ENCODE peak calls at places on chromosomes 12 and 14, in four cellular contexts. One of them, this sample, is unnamed.

GRCh38 chr14:68968721-68969120 is 10.4 kb downstream of the ACTN1 start:
- DNase-seq in HCT116: no peak
- DNase-seq in Panc1: no peak
- DNase-seq in K562: no peak
- DNase-seq in this sample: no peak

GRCh38 chr12:88546851-88547250 is 33.4 kb downstream of the KITLG start:
- DNase-seq in HCT116: no peak
- DNase-seq in Panc1: no peak
- DNase-seq in K562: no peak
- DNase-seq in this sample: no peak

GRCh38 chr14:48546996-48547395 is 871.6 kb upstream of the MDGA2 start:
- DNase-seq in HCT116: no peak
- DNase-seq in Panc1: no peak
- DNase-seq in K562: no peak
- DNase-seq in this sample: no peak

GRCh38 chr12:57106021-57106708 is 5.0 kb downstream of the STAT6 start:
- DNase-seq in HCT116: no peak
- DNase-seq in Panc1: no peak
- DNase-seq in K562: no peak
- DNase-seq in this sample: no peak

GRCh38 chr12:102439391-102440108 is 40.8 kb downstream of the IGF1 start:
- DNase-seq in HCT116: no peak
- DNase-seq in Panc1: no peak
- DNase-seq in K562: no peak
- DNase-seq in this sample: no peak

GRCh38 chr12:100372846-100373245 is 16.0 kb downstream of the SLC17A8 start:
- DNase-seq in HCT116: no peak
- DNase-seq in Panc1: no peak
- DNase-seq in K562: no peak
- DNase-seq in this sample: no peak

GRCh38 chr14:89386214-89386886 is 30.7 kb downstream of the FOXN3 start:
- DNase-seq in HCT116: no peak
- DNase-seq in Panc1: no peak
- DNase-seq in K562: no peak
- DNase-seq in this sample: no peak

GRCh38 chr12:47120736-47121135 is 41.0 kb upstream of the AMIGO2 start:
- DNase-seq in HCT116: no peak
- DNase-seq in Panc1: no peak
- DNase-seq in K562: no peak
- DNase-seq in this sample: no peak

GRCh38 chr12:461425-461824 is 1.7 kb downstream of the B4GALNT3 start:
- DNase-seq in HCT116: no peak
- DNase-seq in Panc1: no peak
- DNase-seq in K562: no peak
- DNase-seq in this sample: peak

GRCh38 chr12:131002271-131002670 is 48.6 kb downstream of the ADGRD1 start:
- DNase-seq in HCT116: no peak
- DNase-seq in Panc1: no peak
- DNase-seq in K562: no peak
- DNase-seq in this sample: no peak

GRCh38 chr12:122427403-122427802 is 4.9 kb upstream of the CLIP1 start:
- DNase-seq in HCT116: no peak
- DNase-seq in Panc1: no peak
- DNase-seq in K562: no peak
- DNase-seq in this sample: no peak

GRCh38 chr12:82057770-82058169 is 298.6 kb upstream of the PPFIA2 start:
- DNase-seq in HCT116: peak
- DNase-seq in Panc1: no peak
- DNase-seq in K562: no peak
- DNase-seq in this sample: no peak

GRCh38 chr12:8145754-8146415 is 10.9 kb upstream of the ZNF705A start:
- DNase-seq in HCT116: no peak
- DNase-seq in Panc1: no peak
- DNase-seq in K562: no peak
- DNase-seq in this sample: no peak

DNA sequence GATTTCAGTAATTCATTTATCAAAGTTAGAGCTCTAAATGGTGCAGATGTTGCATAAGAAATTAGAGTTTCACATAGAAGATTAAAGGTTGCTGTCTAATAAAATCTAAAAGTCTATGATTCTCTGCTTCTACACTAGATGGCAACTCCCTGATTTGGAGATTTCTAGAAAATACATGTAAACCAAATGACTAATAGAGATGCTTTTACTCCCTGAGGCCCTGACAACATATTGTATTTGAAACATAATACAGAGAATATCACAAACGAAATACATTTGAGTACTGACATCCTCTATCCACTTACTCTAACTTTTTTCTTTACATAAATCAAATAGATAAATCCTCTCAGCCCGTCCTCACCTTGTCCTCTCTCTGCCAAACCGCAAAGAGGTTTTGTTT is 91.4 kb downstream of the KCNA5 start:
- DNase-seq in HCT116: no peak
- DNase-seq in Panc1: no peak
- DNase-seq in K562: no peak
- DNase-seq in this sample: no peak
- TF ChIP-seq TCF7L2 in HCT116: no peak
- TF ChIP-seq TCF7L2 in Panc1: no peak
- TF ChIP-seq TCF7L2 in K562: no peak
- TF ChIP-seq TCF7L2 in this sample: no peak

DNA sequence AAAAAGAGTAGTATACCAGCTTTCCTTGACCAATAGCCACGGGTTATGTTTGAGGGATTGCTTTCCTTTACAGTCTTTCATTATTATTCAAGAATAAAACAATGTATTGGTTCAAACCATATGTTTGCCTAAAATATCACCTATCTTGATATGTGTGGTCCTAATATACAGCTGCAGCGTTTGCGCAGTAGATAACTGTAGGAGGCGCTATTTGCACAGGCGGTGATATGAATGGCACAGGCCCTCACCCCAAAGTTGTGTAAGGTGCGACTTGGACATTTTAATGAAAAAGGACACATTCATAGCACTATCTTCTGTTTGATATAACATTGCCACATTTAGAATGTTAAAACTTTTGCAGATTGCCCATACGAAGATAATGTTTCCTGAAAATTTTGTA is 298.4 kb downstream of the TRHDE start:
- DNase-seq in HCT116: peak
- DNase-seq in Panc1: no peak
- DNase-seq in K562: no peak
- DNase-seq in this sample: peak
- TF ChIP-seq TCF7L2 in HCT116: no peak
- TF ChIP-seq TCF7L2 in Panc1: no peak
- TF ChIP-seq TCF7L2 in K562: no peak
- TF ChIP-seq TCF7L2 in this sample: no peak

DNA sequence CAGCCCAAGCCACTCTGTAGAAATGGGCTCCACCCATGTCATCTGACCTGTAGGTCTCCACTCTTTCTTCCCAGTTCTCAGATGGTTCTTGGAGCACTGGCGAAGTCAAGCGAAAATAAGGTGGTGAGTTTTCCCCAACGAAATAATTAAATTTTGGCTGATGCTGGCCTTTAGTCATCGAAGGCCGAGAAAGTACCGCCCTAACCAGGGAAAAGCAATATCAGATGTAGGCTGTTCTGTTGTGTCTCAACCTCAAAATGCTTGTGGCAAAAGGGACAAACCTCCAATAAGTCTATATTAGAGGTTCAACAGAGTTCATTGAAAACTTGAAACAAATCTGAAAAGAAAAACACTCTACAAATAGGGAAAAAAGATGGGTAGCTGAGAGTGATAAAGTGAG is 48.6 kb upstream of the BCAT1 start:
- DNase-seq in HCT116: no peak
- DNase-seq in Panc1: no peak
- DNase-seq in K562: no peak
- DNase-seq in this sample: no peak
- TF ChIP-seq TCF7L2 in HCT116: no peak
- TF ChIP-seq TCF7L2 in Panc1: no peak
- TF ChIP-seq TCF7L2 in K562: no peak
- TF ChIP-seq TCF7L2 in this sample: no peak

GRCh38 chr12:94091624-94092023 is 56.8 kb upstream of the PLXNC1 start:
- DNase-seq in HCT116: no peak
- DNase-seq in Panc1: no peak
- DNase-seq in K562: no peak
- DNase-seq in this sample: no peak
- TF ChIP-seq TCF7L2 in HCT116: no peak
- TF ChIP-seq TCF7L2 in Panc1: no peak
- TF ChIP-seq TCF7L2 in K562: no peak
- TF ChIP-seq TCF7L2 in this sample: no peak

DNA sequence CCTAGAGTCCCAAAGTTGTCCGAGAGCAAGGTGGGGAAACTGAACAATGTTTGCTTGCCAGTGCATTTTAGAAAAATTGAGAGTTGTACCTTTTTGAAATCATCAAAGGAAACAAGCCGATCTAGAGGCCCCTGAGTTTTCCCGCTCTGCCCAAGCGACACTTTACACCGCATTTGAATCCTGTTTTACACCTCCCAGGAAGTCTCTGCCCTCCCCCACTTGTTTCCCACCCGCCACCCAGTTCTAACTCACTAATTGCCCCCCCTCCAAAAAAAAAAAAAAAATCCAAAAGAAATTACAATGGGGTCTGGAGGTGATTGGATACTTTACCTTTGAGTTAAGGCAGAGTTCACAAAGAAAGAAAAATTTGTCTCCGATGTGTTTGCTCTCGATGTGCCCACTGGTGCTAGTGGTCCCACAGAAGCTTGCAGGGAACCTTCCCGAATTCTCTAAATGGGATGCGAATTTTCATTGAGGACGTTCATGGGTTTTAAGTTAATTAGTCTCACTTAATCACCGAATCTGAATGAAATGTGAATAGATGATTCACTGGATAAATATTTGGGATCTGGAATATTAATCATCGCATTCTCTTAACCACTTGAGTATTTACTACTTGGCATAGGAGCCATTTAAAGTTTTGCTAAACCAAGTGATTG is 2.4 kb downstream of the HMGA2 start:
- DNase-seq in HCT116: no peak
- DNase-seq in Panc1: peak
- DNase-seq in K562: no peak
- DNase-seq in this sample: no peak
- TF ChIP-seq TCF7L2 in HCT116: peak
- TF ChIP-seq TCF7L2 in Panc1: peak
- TF ChIP-seq TCF7L2 in K562: no peak
- TF ChIP-seq TCF7L2 in this sample: no peak

GRCh38 chr12:50019524-50019923 is 5.8 kb downstream of the RACGAP1 start:
- DNase-seq in HCT116: no peak
- DNase-seq in Panc1: no peak
- DNase-seq in K562: no peak
- DNase-seq in this sample: no peak

GRCh38 chr12:50014342-50014741 is 11.0 kb downstream of the RACGAP1 start:
- DNase-seq in HCT116: no peak
- DNase-seq in Panc1: no peak
- DNase-seq in K562: no peak
- DNase-seq in this sample: no peak

GRCh38 chr12:50017653-50018052 is 7.6 kb downstream of the RACGAP1 start:
- DNase-seq in HCT116: no peak
- DNase-seq in Panc1: no peak
- DNase-seq in K562: no peak
- DNase-seq in this sample: no peak

GRCh38 chr12:50018968-50019367 is 6.3 kb downstream of the RACGAP1 start:
- DNase-seq in HCT116: no peak
- DNase-seq in Panc1: no peak
- DNase-seq in K562: peak
- DNase-seq in this sample: no peak

DNA sequence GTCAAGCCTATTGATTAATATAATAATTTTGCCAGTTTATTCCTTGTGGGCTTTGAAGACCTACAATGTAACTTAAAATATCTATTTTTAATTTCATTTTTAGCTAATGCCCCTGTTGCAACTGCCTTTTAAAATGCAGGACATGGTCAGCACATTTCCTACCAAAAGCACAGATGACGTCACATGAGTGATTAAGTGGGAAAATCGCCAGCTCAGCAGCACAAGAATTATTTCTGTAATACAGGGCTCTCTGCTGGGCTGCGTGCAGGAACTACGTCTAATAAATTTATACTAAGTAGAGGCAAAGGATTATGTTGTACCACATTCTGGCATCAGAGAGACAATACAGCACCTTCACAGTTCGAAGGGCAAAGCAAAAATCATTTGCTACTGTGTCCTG is 8.2 kb downstream of the RACGAP1 start:
- DNase-seq in HCT116: no peak
- DNase-seq in Panc1: no peak
- DNase-seq in K562: no peak
- DNase-seq in this sample: no peak
- TF ChIP-seq TCF7L2 in HCT116: no peak
- TF ChIP-seq TCF7L2 in Panc1: no peak
- TF ChIP-seq TCF7L2 in K562: no peak
- TF ChIP-seq TCF7L2 in this sample: no peak